ENCODE peak calls at places on chromosomes 16 and 17, in nine cellular contexts. H is neural crest cell, G is AG04449, S is HL-60, L is astrocyte of the spinal cord, E is Calu3, C is AG04450, X is right lobe of liver, D is cardiac muscle cell. N is an unnamed sample.

GRCh38 chr16:1552129-1552528 is 18.7 kb downstream of the TMEM204 start:
- DNase-seq in H (no peak), G (no peak), S (no peak), L (no peak), E (no peak), C (no peak), X (no peak), D (no peak), N (no peak)

GRCh38 chr16:22192261-22193133 is 13.6 kb upstream of the EEF2K start:
- DNase-seq in H (no peak), G (no peak), S (no peak), L (peak; percentile 95), E (peak; percentile 63), C (peak; percentile 77), X (peak; percentile 90), D (peak; percentile 98), N (peak; percentile 95)

GRCh38 chr17:28908640-28909098 is 5.8 kb upstream of the DHRS13 start:
- DNase-seq in H (no peak), G (no peak), S (no peak), L (peak; percentile 65), E (no peak), C (peak; percentile 68), X (no peak), D (peak; percentile 75), N (peak; percentile 92)

GRCh38 chr17:36935681-36936454 is 1.4 kb upstream of the LHX1 start:
- DNase-seq in H (no peak), G (no peak), S (no peak), L (no peak), E (peak; percentile 72), C (no peak), X (no peak), D (no peak), N (no peak)

GRCh38 chr16:30183236-30183960 is at the start of gene CORO1A:
- DNase-seq in H (peak; percentile 77), G (no peak), S (peak; percentile 96), L (peak; percentile 74), E (peak; percentile 85), C (peak; percentile 18), X (peak; percentile 91), D (peak; percentile 78), N (peak; percentile 90)

GRCh38 chr17:35519442-35519841 is 18.0 kb downstream of the SLFN12L start:
- DNase-seq in H (no peak), G (no peak), S (no peak), L (no peak), E (peak; percentile 56), C (no peak), X (no peak), D (no peak), N (no peak)

GRCh38 chr17:43846963-43847369 is at the start of gene CD300LG:
- DNase-seq in H (no peak), G (no peak), S (no peak), L (no peak), E (no peak), C (no peak), X (no peak), D (no peak), N (peak; percentile 8)

GRCh38 chr17:33457477-33457876 is 164.4 kb upstream of the ASIC2 start:
- DNase-seq in H (no peak), G (no peak), S (no peak), L (no peak), E (no peak), C (no peak), X (no peak), D (no peak), N (no peak)

GRCh38 chr16:89422905-89423630 is 67.3 kb downstream of the ANKRD11 start:
- DNase-seq in H (no peak), G (no peak), S (no peak), L (peak; percentile 80), E (no peak), C (no peak), X (no peak), D (peak; percentile 39), N (peak; percentile 52)

GRCh38 chr17:66952031-66952524 is 12.4 kb upstream of the CACNG4 start:
- DNase-seq in H (no peak), G (peak; percentile 85), S (no peak), L (peak; percentile 7), E (peak; percentile 94), C (peak; percentile 88), X (peak; percentile 28), D (peak; percentile 63), N (peak; percentile 71)

GRCh38 chr16:67562526-67562917 is at the start of gene CTCF:
- DNase-seq in H (no peak), G (no peak), S (peak; percentile 60), L (peak; percentile 83), E (peak; percentile 88), C (no peak), X (peak; percentile 91), D (peak; percentile 90), N (peak; percentile 95)

GRCh38 chr17:35537569-35538209 is at the start of gene SLFN12L:
- DNase-seq in H (no peak), G (no peak), S (no peak), L (no peak), E (no peak), C (no peak), X (no peak), D (no peak), N (no peak)

GRCh38 chr16:11692651-11693050 is 24.4 kb downstream of the SNN start:
- DNase-seq in H (no peak), G (no peak), S (no peak), L (no peak), E (no peak), C (no peak), X (no peak), D (no peak), N (no peak)

GRCh38 chr17:39376434-39376833 is 25.0 kb downstream of the FBXL20 start:
- DNase-seq in H (no peak), G (no peak), S (no peak), L (no peak), E (no peak), C (no peak), X (no peak), D (no peak), N (no peak)

GRCh38 chr16:66935319-66936011 is at the start of gene CES2:
- DNase-seq in H (no peak), G (no peak), S (no peak), L (peak; percentile 34), E (peak; percentile 63), C (no peak), X (peak; percentile 95), D (no peak), N (peak; percentile 82)

GRCh38 chr17:69223809-69224208 is 4.8 kb downstream of the ABCA10 start:
- DNase-seq in H (no peak), G (no peak), S (no peak), L (peak; percentile 73), E (no peak), C (peak; percentile 15), X (no peak), D (peak; percentile 69), N (peak; percentile 54)

GRCh38 chr16:50627419-50627818 is 53.7 kb downstream of the SNX20 start:
- DNase-seq in H (no peak), G (no peak), S (no peak), L (no peak), E (peak; percentile 19), C (no peak), X (no peak), D (peak; percentile 50), N (no peak)

GRCh38 chr16:77663711-77664110 is 58.6 kb upstream of the NUDT7 start:
- DNase-seq in H (no peak), G (no peak), S (no peak), L (no peak), E (no peak), C (no peak), X (no peak), D (no peak), N (no peak)

DNA sequence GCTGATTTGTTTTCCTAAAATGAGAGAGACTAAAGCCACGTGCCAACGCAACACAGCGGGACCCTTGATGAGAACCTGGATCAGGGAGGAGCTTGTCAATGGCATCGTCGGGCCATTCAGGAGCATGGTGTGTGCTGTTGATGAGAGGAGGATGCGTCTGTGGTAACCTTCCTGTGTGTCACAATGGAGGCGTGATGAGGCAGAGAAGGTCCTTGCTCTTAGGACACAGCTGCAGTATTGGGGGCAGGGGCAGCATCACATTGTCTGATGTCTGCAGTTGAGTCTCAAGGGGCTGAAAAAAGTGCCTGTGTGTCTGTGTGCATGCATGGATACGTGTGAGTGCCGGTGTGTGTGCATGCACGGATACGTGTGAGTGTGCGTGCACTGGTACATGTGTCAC is 39.0 kb downstream of the BAIAP2 start:
- DNase-seq in H (no peak), G (no peak), S (no peak), L (no peak), E (no peak), C (no peak), X (no peak), D (no peak), N (no peak)
- TF ChIP-seq CTCF in H (no peak), G (no peak), S (no peak), L (no peak), E (no peak), C (no peak), X (no peak), D (no peak), N (no peak)

GRCh38 chr17:76153640-76154039 is 12.6 kb upstream of the FOXJ1 start:
- DNase-seq in H (no peak), G (no peak), S (no peak), L (peak; percentile 4), E (no peak), C (no peak), X (no peak), D (peak; percentile 58), N (no peak)
- TF ChIP-seq CTCF in H (peak; percentile 32), G (peak; percentile 13), S (no peak), L (peak; percentile 30), E (no peak), C (peak; percentile 42), X (no peak), D (peak; percentile 42), N (peak; percentile 22)

GRCh38 chr17:75012320-75013076 is at the start of gene MRPL58:
- DNase-seq in H (peak; percentile 82), G (no peak), S (peak; percentile 76), L (peak; percentile 91), E (peak; percentile 91), C (peak; percentile 72), X (peak; percentile 84), D (peak; percentile 92), N (peak; percentile 84)
- TF ChIP-seq CTCF in H (peak; percentile 71), G (peak; percentile 70), S (no peak), L (peak; percentile 65), E (peak; percentile 64), C (peak; percentile 62), X (peak; percentile 47), D (peak; percentile 63), N (peak; percentile 50)

DNA sequence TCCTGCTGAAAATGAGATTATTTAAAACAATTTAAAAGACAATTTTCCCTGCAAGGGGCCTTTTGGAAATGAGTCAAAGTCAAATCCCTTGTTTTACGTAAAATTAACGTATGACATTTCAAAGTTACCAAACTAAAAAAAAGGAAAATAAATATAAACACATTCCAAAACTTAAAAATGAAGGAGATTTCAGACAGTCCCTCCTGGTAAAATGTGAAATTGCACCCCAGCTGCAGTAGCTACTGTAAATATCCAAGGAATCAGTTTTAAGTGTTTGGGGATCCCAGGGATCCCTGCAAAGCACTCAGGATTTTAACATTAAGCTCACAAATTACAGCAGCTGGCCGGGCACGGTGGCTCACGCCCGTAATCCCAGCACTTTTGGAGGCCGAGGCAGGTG is 63.3 kb downstream of the NXN start:
- DNase-seq in H (no peak), G (no peak), S (no peak), L (no peak), E (no peak), C (no peak), X (no peak), D (no peak), N (peak; percentile 38)
- TF ChIP-seq CTCF in H (peak; percentile 40), G (no peak), S (no peak), L (peak; percentile 13), E (no peak), C (peak; percentile 18), X (no peak), D (no peak), N (peak; percentile 9)

N was measured in foreskin fibroblast.